ENCODE peak calls at places on chromosomes 2 and 18, in nine cellular contexts. D is OCI-LY7; G is A549; Y is tibial artery; Z is GM12865; E is GM13977; M is BJ; V is CD4-positive, alpha-beta T cell; S is PC-3. W is an unnamed sample.

GRCh38 chr2:15359716-15360531 is 201.2 kb downstream of the NBAS start:
- DNase-seq in D (no peak), G (peak; percentile 55), Y (no peak), Z (no peak), E (no peak), M (peak; percentile 36), V (no peak), S (peak; percentile 84), W (no peak)

GRCh38 chr2:230866704-230867561 is 2.2 kb downstream of the ITM2C start:
- DNase-seq in D (peak; percentile 53), G (no peak), Y (no peak), Z (no peak), E (no peak), M (no peak), V (peak; percentile 64), S (peak; percentile 26), W (peak; percentile 87)

GRCh38 chr2:177625744-177626655 is 233.4 kb downstream of the AGPS start:
- DNase-seq in D (peak; percentile 70), G (peak; percentile 7), Y (no peak), Z (peak; percentile 10), E (no peak), M (no peak), V (no peak), S (no peak), W (no peak)

GRCh38 chr18:79275992-79276391 is 119.7 kb upstream of the NFATC1 start:
- DNase-seq in D (no peak), G (no peak), Y (no peak), Z (peak; percentile 69), E (peak; percentile 36), M (no peak), V (no peak), S (peak; percentile 23), W (no peak)

GRCh38 chr2:241609859-241610793 is 26.8 kb downstream of the THAP4 start:
- DNase-seq in D (peak; percentile 71), G (no peak), Y (peak; percentile 89), Z (peak; percentile 94), E (peak; percentile 96), M (peak; percentile 21), V (peak; percentile 86), S (no peak), W (no peak)

GRCh38 chr2:46031124-46031523 is 266.1 kb upstream of the EPAS1 start:
- DNase-seq in D (no peak), G (no peak), Y (no peak), Z (no peak), E (no peak), M (no peak), V (no peak), S (no peak), W (no peak)

GRCh38 chr2:223815186-223815883 is 22.0 kb downstream of the AP1S3 start:
- DNase-seq in D (no peak), G (peak; percentile 74), Y (no peak), Z (no peak), E (no peak), M (peak; percentile 81), V (no peak), S (peak; percentile 98), W (no peak)

GRCh38 chr2:215577356-215577755 is 141.5 kb upstream of the FN1 start:
- DNase-seq in D (no peak), G (peak; percentile 11), Y (no peak), Z (no peak), E (no peak), M (no peak), V (no peak), S (peak; percentile 61), W (no peak)

GRCh38 chr2:63792523-63792922 is 49.2 kb upstream of the UGP2 start:
- DNase-seq in D (no peak), G (peak; percentile 25), Y (no peak), Z (no peak), E (no peak), M (peak; percentile 79), V (no peak), S (peak; percentile 60), W (no peak)

GRCh38 chr2:55391615-55392242 is 27.9 kb downstream of the CCDC88A start:
- DNase-seq in D (no peak), G (no peak), Y (no peak), Z (no peak), E (no peak), M (no peak), V (no peak), S (no peak), W (no peak)

GRCh38 chr18:3879836-3880120 is 429.8 kb downstream of the TGIF1 start:
- DNase-seq in D (no peak), G (no peak), Y (no peak), Z (no peak), E (no peak), M (no peak), V (no peak), S (no peak), W (no peak)

GRCh38 chr2:62578837-62579640 is 73.0 kb upstream of the TMEM17 start:
- DNase-seq in D (no peak), G (peak; percentile 96), Y (no peak), Z (no peak), E (no peak), M (peak; percentile 41), V (no peak), S (peak; percentile 95), W (no peak)

GRCh38 chr2:33441235-33441810 is 35.1 kb upstream of the RASGRP3 start:
- DNase-seq in D (peak; percentile 63), G (peak; percentile 80), Y (peak; percentile 82), Z (peak; percentile 58), E (peak; percentile 62), M (no peak), V (peak; percentile 36), S (peak; percentile 68), W (no peak)
- TF ChIP-seq CTCF in D (peak; percentile 96), G (peak; percentile 93), Y (peak; percentile 64), Z (peak; percentile 56), E (peak; percentile 73), M (peak; percentile 87), V (no peak), S (peak; percentile 85), W (peak; percentile 78)

GRCh38 chr18:35030234-35030989 is 10.8 kb upstream of the MAPRE2 start:
- DNase-seq in D (peak; percentile 28), G (no peak), Y (no peak), Z (peak; percentile 40), E (no peak), M (no peak), V (no peak), S (no peak), W (no peak)

GRCh38 chr18:35029103-35029502 is 12.1 kb upstream of the MAPRE2 start:
- DNase-seq in D (no peak), G (no peak), Y (no peak), Z (no peak), E (no peak), M (peak; percentile 74), V (no peak), S (no peak), W (no peak)

GRCh38 chr18:35028556-35028955 is 12.7 kb upstream of the MAPRE2 start:
- DNase-seq in D (no peak), G (no peak), Y (no peak), Z (no peak), E (no peak), M (no peak), V (no peak), S (no peak), W (no peak)

GRCh38 chr18:35032113-35032512 is 9.1 kb upstream of the MAPRE2 start:
- DNase-seq in D (no peak), G (no peak), Y (no peak), Z (no peak), E (no peak), M (no peak), V (no peak), S (no peak), W (no peak)

DNA sequence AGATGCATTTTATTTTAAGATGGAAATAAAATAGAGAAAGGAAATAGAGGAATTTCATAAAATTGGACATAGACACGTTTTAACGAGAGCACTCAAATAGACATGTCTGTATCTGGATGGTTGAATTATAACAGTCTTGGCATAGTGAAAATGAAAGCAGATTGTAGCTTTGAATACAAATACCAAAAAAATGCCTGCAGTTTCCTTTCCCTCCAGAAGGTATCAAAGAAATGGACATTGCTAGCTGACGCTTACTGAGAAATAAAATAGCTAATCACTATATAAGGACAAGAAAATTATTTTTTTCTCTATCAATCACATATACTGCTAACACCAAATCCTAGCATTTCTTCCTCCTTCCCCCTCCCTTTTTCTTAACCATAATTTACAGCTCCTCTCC is 11.4 kb upstream of the MAPRE2 start:
- DNase-seq in D (peak; percentile 31), G (no peak), Y (no peak), Z (peak; percentile 54), E (peak; percentile 31), M (no peak), V (no peak), S (no peak), W (no peak)
- TF ChIP-seq CTCF in D (no peak), G (no peak), Y (peak; percentile 17), Z (no peak), E (no peak), M (no peak), V (peak; percentile 16), S (no peak), W (no peak)

GRCh38 chr2:71939588-71940535 is 207.8 kb downstream of the CYP26B1 start:
- DNase-seq in D (no peak), G (no peak), Y (peak; percentile 91), Z (no peak), E (no peak), M (no peak), V (no peak), S (no peak), W (peak; percentile 83)
- TF ChIP-seq CTCF in D (no peak), G (no peak), Y (no peak), Z (no peak), E (no peak), M (no peak), V (no peak), S (no peak), W (no peak)

DNA sequence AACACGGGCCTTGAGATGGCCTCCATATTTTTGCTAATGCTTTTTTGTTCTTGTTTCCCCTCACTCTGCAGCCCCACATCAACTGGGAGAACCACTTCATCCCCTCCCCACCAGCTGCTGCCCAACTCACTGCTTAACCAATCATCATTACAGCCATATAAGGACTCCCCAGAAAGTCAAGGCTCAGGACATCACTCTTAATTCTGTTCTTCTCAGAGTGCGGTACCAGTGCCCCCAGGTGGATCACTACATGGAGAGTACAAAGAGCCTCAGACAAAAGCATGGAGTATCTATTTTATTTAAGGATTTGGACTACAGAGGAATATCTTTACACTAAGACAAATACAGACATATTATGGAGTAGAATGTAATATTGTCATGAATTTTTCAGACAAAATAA is 340.6 kb downstream of the PAX3 start:
- DNase-seq in D (no peak), G (peak; percentile 3), Y (no peak), Z (no peak), E (no peak), M (no peak), V (no peak), S (peak; percentile 13), W (no peak)
- TF ChIP-seq CTCF in D (no peak), G (no peak), Y (no peak), Z (no peak), E (no peak), M (no peak), V (no peak), S (peak; percentile 32), W (no peak)

W was measured in osteocyte.